ENCODE peak calls at places on chromosomes 1 and 21, in five cellular contexts. O is fibroblast of lung, M is colonic mucosa, N is cardiac muscle cell, A is body of pancreas. B is an unnamed sample.

GRCh38 chr21:42039470-42039901 is 29.3 kb upstream of the ZBTB21 start:
- DNase-seq in O (peak; percentile 65), M (no peak), N (peak; percentile 64), A (peak; percentile 65), B (peak; percentile 43)

GRCh38 chr1:47931395-47931794 is 65.8 kb downstream of the TRABD2B start:
- DNase-seq in O (no peak), M (peak; percentile 52), N (no peak), A (no peak), B (no peak)

GRCh38 chr1:178954937-178955336 is 70.8 kb upstream of the FAM20B start:
- DNase-seq in O (no peak), M (no peak), N (no peak), A (no peak), B (no peak)

GRCh38 chr1:111690306-111690617 is 48.9 kb downstream of the INKA2 start:
- DNase-seq in O (peak; percentile 93), M (peak; percentile 29), N (peak; percentile 96), A (peak; percentile 73), B (no peak)

GRCh38 chr1:161177112-161177935 is at the start of gene B4GALT3:
- DNase-seq in O (peak; percentile 70), M (peak; percentile 94), N (peak; percentile 84), A (peak; percentile 90), B (peak; percentile 98)

GRCh38 chr1:154304664-154305337 is 16.1 kb upstream of the AQP10 start:
- DNase-seq in O (no peak), M (no peak), N (no peak), A (no peak), B (no peak)

GRCh38 chr1:221778535-221779142 is 36.8 kb upstream of the DUSP10 start:
- DNase-seq in O (no peak), M (no peak), N (no peak), A (no peak), B (peak; percentile 88)

GRCh38 chr1:167791281-167792209 is 69.8 kb downstream of the MPZL1 start:
- DNase-seq in O (peak; percentile 99), M (peak; percentile 40), N (peak; percentile 91), A (peak; percentile 47), B (no peak)

GRCh38 chr1:23810818-23811420 is 10.4 kb upstream of the GALE start:
- DNase-seq in O (peak; percentile 25), M (peak; percentile 90), N (peak; percentile 41), A (no peak), B (peak; percentile 84)

GRCh38 chr1:235244969-235245592 is 82.9 kb downstream of the ARID4B start:
- DNase-seq in O (no peak), M (no peak), N (no peak), A (no peak), B (no peak)

GRCh38 chr1:38132681-38133080 is 86.1 kb upstream of the POU3F1 start:
- DNase-seq in O (no peak), M (no peak), N (no peak), A (no peak), B (no peak)

GRCh38 chr1:85325920-85326319 is 49.5 kb upstream of the BCL10 start:
- DNase-seq in O (no peak), M (peak; percentile 36), N (no peak), A (no peak), B (no peak)

GRCh38 chr1:68811806-68812205 is 314.9 kb upstream of the DEPDC1 start:
- DNase-seq in O (no peak), M (no peak), N (no peak), A (no peak), B (no peak)

GRCh38 chr1:211345719-211346118 is 19.1 kb downstream of the TRAF5 start:
- DNase-seq in O (peak; percentile 26), M (no peak), N (no peak), A (no peak), B (no peak)

GRCh38 chr1:39729030-39729429 is 9.7 kb upstream of the PPIE start:
- DNase-seq in O (no peak), M (no peak), N (peak; percentile 44), A (no peak), B (no peak)

GRCh38 chr1:2208309-2209239 is 14.0 kb upstream of the FAAP20 start:
- DNase-seq in O (peak; percentile 89), M (peak; percentile 56), N (peak; percentile 81), A (peak; percentile 93), B (peak; percentile 76)

GRCh38 chr1:182962554-182963115 is 9.7 kb upstream of the SHCBP1L start:
- DNase-seq in O (peak; percentile 92), M (peak; percentile 52), N (peak; percentile 92), A (peak; percentile 82), B (peak; percentile 84)

GRCh38 chr1:22121421-22121911 is 21.4 kb downstream of the WNT4 start:
- DNase-seq in O (no peak), M (no peak), N (no peak), A (no peak), B (peak; percentile 66)

GRCh38 chr1:31380181-31380580 is 7.3 kb upstream of the FABP3 start:
- DNase-seq in O (no peak), M (no peak), N (no peak), A (no peak), B (peak; percentile 38)

GRCh38 chr1:112316254-112316653 is 79.8 kb upstream of the CTTNBP2NL start:
- DNase-seq in O (no peak), M (no peak), N (no peak), A (no peak), B (no peak)

GRCh38 chr1:25120286-25120685 is 112.0 kb downstream of the SYF2 start:
- DNase-seq in O (no peak), M (no peak), N (no peak), A (no peak), B (no peak)

GRCh38 chr1:48859429-48859828 is 82.7 kb upstream of the BEND5 start:
- DNase-seq in O (peak; percentile 61), M (no peak), N (peak; percentile 84), A (no peak), B (no peak)

GRCh38 chr1:40187399-40187798 is 26.2 kb downstream of the RLF start:
- DNase-seq in O (no peak), M (no peak), N (no peak), A (no peak), B (no peak)

GRCh38 chr1:94481473-94481933 is 60.1 kb downstream of the F3 start:
- DNase-seq in O (peak; percentile 76), M (peak; percentile 45), N (peak; percentile 83), A (peak; percentile 72), B (no peak)

GRCh38 chr1:100721502-100722205 is 2.1 kb downstream of the VCAM1 start:
- DNase-seq in O (peak; percentile 94), M (peak; percentile 24), N (peak; percentile 92), A (no peak), B (no peak)

GRCh38 chr21:44455524-44456206 is 355 bp downstream of the LRRC3 start:
- DNase-seq in O (peak; percentile 20), M (peak; percentile 60), N (peak; percentile 40), A (peak; percentile 58), B (peak; percentile 89)

GRCh38 chr1:94417702-94417961 is 557 bp upstream of the ABCD3 start:
- DNase-seq in O (no peak), M (no peak), N (no peak), A (no peak), B (no peak)

GRCh38 chr1:77434972-77435371 is 153.2 kb downstream of the AK5 start:
- DNase-seq in O (no peak), M (no peak), N (no peak), A (no peak), B (no peak)

GRCh38 chr21:42066521-42066920 is 4.6 kb upstream of the UMODL1 start:
- DNase-seq in O (no peak), M (no peak), N (no peak), A (no peak), B (no peak)

GRCh38 chr1:6127587-6128163 is 52.4 kb downstream of the CHD5 start:
- DNase-seq in O (peak; percentile 41), M (peak; percentile 93), N (peak; percentile 69), A (peak; percentile 36), B (peak; percentile 86)

DNA sequence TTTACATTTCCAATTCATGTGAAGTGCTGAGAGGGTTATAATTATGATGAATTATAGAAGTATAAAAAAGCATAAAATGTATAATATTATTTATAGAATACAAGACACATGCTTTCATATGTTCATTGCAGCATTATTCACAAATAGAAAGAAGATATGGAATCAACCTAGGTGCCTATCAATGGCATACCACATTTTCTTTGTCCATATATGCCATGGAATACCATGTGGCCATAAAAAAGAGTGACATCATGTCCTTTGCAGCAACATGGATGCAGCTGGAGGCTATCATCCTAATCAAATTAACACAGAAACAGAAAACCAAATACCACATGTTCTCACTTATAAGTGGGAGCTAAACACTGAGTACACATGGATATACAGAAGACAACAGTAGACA is 85.1 kb upstream of the C1orf105 start:
- DNase-seq in O (no peak), M (no peak), N (no peak), A (no peak), B (no peak)
- H3K27ac ChIP-seq in O (no peak overlapping the region), M (no peak overlapping the region), N (no peak overlapping the region), A (no peak overlapping the region), B (no peak overlapping the region)

DNA sequence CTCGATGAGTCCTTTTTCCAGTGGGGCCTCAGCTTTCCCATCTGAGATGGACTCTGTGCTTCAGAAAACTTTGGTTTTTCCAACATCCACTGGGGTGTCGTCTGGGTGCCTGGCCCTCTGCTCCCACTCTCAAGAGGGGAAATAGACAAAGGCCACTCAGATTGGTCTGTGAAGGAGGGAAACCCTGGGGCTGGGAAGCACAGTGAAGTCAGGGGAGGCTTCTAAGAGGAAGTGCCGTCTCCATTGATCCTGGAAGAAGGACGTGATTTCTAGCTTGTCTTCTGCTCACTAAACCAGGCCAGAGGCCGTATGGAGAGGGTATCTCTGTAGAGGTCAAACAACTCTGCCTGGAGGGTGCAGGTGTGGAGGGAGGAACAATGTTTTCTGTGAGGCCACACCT is 5.2 kb downstream of the KNCN start:
- DNase-seq in O (no peak), M (no peak), N (no peak), A (no peak), B (peak; percentile 23)
- H3K27me3 ChIP-seq in O (peaks cover 43% of the 10 kb centered on the region), M (peaks cover 10% of the 10 kb centered on the region), N (peaks cover 65% of the 10 kb centered on the region), A (no peaks in the 10 kb centered on the region), B (peaks cover 3% of the 10 kb centered on the region)

GRCh38 chr1:226157761-226158316 is 28.7 kb downstream of the ACBD3 start:
- DNase-seq in O (no peak), M (no peak), N (peak; percentile 28), A (no peak), B (no peak)
- H3K4me1 ChIP-seq in O (no peaks in the 10 kb centered on the region), M (no peaks in the 10 kb centered on the region), N (no peaks in the 10 kb centered on the region), A (peaks cover 5% of the 10 kb centered on the region), B (peaks cover 17% of the 10 kb centered on the region)

GRCh38 chr1:93076268-93076667 is 2.8 kb upstream of the MTF2 start:
- DNase-seq in O (no peak), M (no peak), N (no peak), A (no peak), B (no peak)
- H3K27ac ChIP-seq in O (no peak overlapping the region), M (no peak overlapping the region), N (no peak overlapping the region), A (no peak overlapping the region), B (no peak overlapping the region)

DNA sequence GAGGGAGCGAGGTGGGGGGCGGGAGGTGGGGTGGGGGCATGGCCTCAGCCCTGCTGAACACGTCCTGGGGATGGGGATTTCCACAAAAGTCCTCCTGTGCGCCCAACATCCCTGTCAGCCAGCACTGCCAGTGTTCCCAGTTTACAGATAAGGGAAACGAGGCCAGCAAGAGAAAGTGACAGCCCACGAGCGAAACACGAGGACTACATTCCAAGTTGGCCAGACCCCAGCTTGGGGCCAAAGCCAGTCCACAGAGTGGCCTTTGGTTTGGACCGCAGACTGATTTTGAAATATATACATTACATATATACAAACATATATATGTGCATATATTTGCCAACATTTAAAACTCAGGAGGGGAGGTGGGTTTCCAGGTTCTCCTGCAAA is 5.0 kb downstream of the FBXO2 start:
- DNase-seq in O (no peak), M (no peak), N (no peak), A (peak; percentile 54), B (no peak)
- H3K27me3 ChIP-seq in O (peaks cover 5% of the 10 kb centered on the region), M (no peaks in the 10 kb centered on the region), N (peaks cover 22% of the 10 kb centered on the region), A (no peaks in the 10 kb centered on the region), B (peaks cover 12% of the 10 kb centered on the region)

B was measured in spleen.